ENCODE peak calls at places on chromosomes 2 and 18, in nine cellular contexts. One of them, this sample, is unnamed.

GRCh38 chr2:86580560-86580959 is 17.3 kb upstream of the CHMP3 start:
- DNase-seq in CD8-positive, alpha-beta T cell: no peak
- DNase-seq in SW 1271: no peak
- DNase-seq in glutamatergic neuron: no peak
- DNase-seq in tibial nerve: no peak
- DNase-seq in hippocampal formation: no peak
- DNase-seq in cardiac fibroblast: no peak
- DNase-seq in sigmoid colon: no peak
- DNase-seq in HS-5: no peak
- DNase-seq in this sample: no peak

GRCh38 chr2:162938387-162938786 is 99.8 kb upstream of the KCNH7 start:
- DNase-seq in CD8-positive, alpha-beta T cell: no peak
- DNase-seq in SW 1271: no peak
- DNase-seq in glutamatergic neuron: no peak
- DNase-seq in tibial nerve: no peak
- DNase-seq in hippocampal formation: no peak
- DNase-seq in cardiac fibroblast: no peak
- DNase-seq in sigmoid colon: no peak
- DNase-seq in HS-5: no peak
- DNase-seq in this sample: no peak

GRCh38 chr2:165587335-165587938 is 117.9 kb downstream of the CSRNP3 start:
- DNase-seq in CD8-positive, alpha-beta T cell: no peak
- DNase-seq in SW 1271: no peak
- DNase-seq in glutamatergic neuron: no peak
- DNase-seq in tibial nerve: no peak
- DNase-seq in hippocampal formation: no peak
- DNase-seq in cardiac fibroblast: no peak
- DNase-seq in sigmoid colon: no peak
- DNase-seq in HS-5: no peak
- DNase-seq in this sample: no peak

GRCh38 chr2:204503869-204504268 is 41.4 kb upstream of the PARD3B start:
- DNase-seq in CD8-positive, alpha-beta T cell: no peak
- DNase-seq in SW 1271: no peak
- DNase-seq in glutamatergic neuron: no peak
- DNase-seq in tibial nerve: no peak
- DNase-seq in hippocampal formation: no peak
- DNase-seq in cardiac fibroblast: no peak
- DNase-seq in sigmoid colon: no peak
- DNase-seq in HS-5: no peak
- DNase-seq in this sample: no peak

GRCh38 chr2:132668189-132668833 is 1.7 kb downstream of the LYPD1 start:
- DNase-seq in CD8-positive, alpha-beta T cell: no peak
- DNase-seq in SW 1271: no peak
- DNase-seq in glutamatergic neuron: peak
- DNase-seq in tibial nerve: no peak
- DNase-seq in hippocampal formation: no peak
- DNase-seq in cardiac fibroblast: no peak
- DNase-seq in sigmoid colon: no peak
- DNase-seq in HS-5: no peak
- DNase-seq in this sample: peak

GRCh38 chr2:149191915-149192314 is 138.5 kb upstream of the LYPD6 start:
- DNase-seq in CD8-positive, alpha-beta T cell: no peak
- DNase-seq in SW 1271: no peak
- DNase-seq in glutamatergic neuron: no peak
- DNase-seq in tibial nerve: no peak
- DNase-seq in hippocampal formation: no peak
- DNase-seq in cardiac fibroblast: no peak
- DNase-seq in sigmoid colon: no peak
- DNase-seq in HS-5: no peak
- DNase-seq in this sample: no peak

GRCh38 chr2:241135737-241136136 is 13.5 kb downstream of the PASK start:
- DNase-seq in CD8-positive, alpha-beta T cell: no peak
- DNase-seq in SW 1271: no peak
- DNase-seq in glutamatergic neuron: no peak
- DNase-seq in tibial nerve: no peak
- DNase-seq in hippocampal formation: no peak
- DNase-seq in cardiac fibroblast: no peak
- DNase-seq in sigmoid colon: peak
- DNase-seq in HS-5: no peak
- DNase-seq in this sample: no peak

GRCh38 chr18:44537521-44537920 is 143.2 kb upstream of the SETBP1 start:
- DNase-seq in CD8-positive, alpha-beta T cell: no peak
- DNase-seq in SW 1271: no peak
- DNase-seq in glutamatergic neuron: peak
- DNase-seq in tibial nerve: no peak
- DNase-seq in hippocampal formation: no peak
- DNase-seq in cardiac fibroblast: peak
- DNase-seq in sigmoid colon: no peak
- DNase-seq in HS-5: peak
- DNase-seq in this sample: no peak

GRCh38 chr2:188665196-188665595 is 309.0 kb upstream of the COL3A1 start:
- DNase-seq in CD8-positive, alpha-beta T cell: no peak
- DNase-seq in SW 1271: no peak
- DNase-seq in glutamatergic neuron: no peak
- DNase-seq in tibial nerve: no peak
- DNase-seq in hippocampal formation: no peak
- DNase-seq in cardiac fibroblast: peak
- DNase-seq in sigmoid colon: no peak
- DNase-seq in HS-5: no peak
- DNase-seq in this sample: no peak